ENCODE peak calls at places on chromosomes 2 and 18, in five cellular contexts. B is HCT116, N is PC-3, O is SK-N-SH, X is MM.1S. C is an unnamed sample.

GRCh38 chr2:233801357-233802131 is 23.4 kb downstream of the MROH2A start:
- DNase-seq in N (peak), B (no peak), O (no peak), X (peak), C (no peak)

GRCh38 chr2:172101008-172101706 is 1.5 kb downstream of the DLX2 start:
- DNase-seq in B (no peak), X (no peak), N (no peak), O (peak), C (peak)

GRCh38 chr2:201660293-201660895 is 17.1 kb upstream of the TMEM237 start:
- DNase-seq in B (no peak), O (no peak), N (no peak), X (no peak), C (no peak)

GRCh38 chr18:72692595-72692994 is 148.5 kb upstream of the CBLN2 start:
- DNase-seq in B (no peak), O (peak), N (no peak), X (no peak), C (no peak)

GRCh38 chr2:26988165-26988879 is 17.9 kb downstream of the MAPRE3 start:
- DNase-seq in X (no peak), B (no peak), O (no peak), N (no peak), C (no peak)

GRCh38 chr18:76757343-76757742 is 65.0 kb upstream of the ZNF236 start:
- DNase-seq in O (no peak), B (no peak), N (no peak), X (no peak), C (no peak)

GRCh38 chr2:78020500-78020899 is 498.3 kb upstream of the LRRTM4 start:
- DNase-seq in N (no peak), X (no peak), B (no peak), O (no peak), C (no peak)

GRCh38 chr2:138536302-138536701 is 34.7 kb downstream of the SPOPL start:
- DNase-seq in N (no peak), B (no peak), X (no peak), O (no peak), C (peak)

GRCh38 chr18:76567835-76568445 is 72.9 kb upstream of the ZNF516 start:
- DNase-seq in O (no peak), X (no peak), B (no peak), N (no peak), C (no peak)

GRCh38 chr2:192195548-192196418 is 1.1 kb upstream of the TMEFF2 start:
- DNase-seq in X (no peak), N (peak), B (no peak), O (no peak), C (peak)

GRCh38 chr2:216335252-216335651 is 37.0 kb downstream of the MARCHF4 start:
- DNase-seq in B (no peak), N (no peak), O (no peak), X (no peak), C (no peak)

GRCh38 chr18:79951545-79952456 is at the start of gene SLC66A2:
- DNase-seq in N (peak), O (peak), B (peak), X (peak), C (peak)

GRCh38 chr2:153917570-153917969 is 45.8 kb downstream of the GALNT13 start:
- DNase-seq in N (no peak), B (no peak), O (no peak), X (no peak), C (peak)

GRCh38 chr2:121066526-121066925 is 218.5 kb downstream of the TFCP2L1 start:
- DNase-seq in N (no peak), O (no peak), B (no peak), X (no peak), C (no peak)

GRCh38 chr2:160269365-160269764 is 69.3 kb upstream of the ITGB6 start:
- DNase-seq in N (no peak), B (no peak), O (no peak), X (no peak), C (no peak)

GRCh38 chr2:16228471-16228870 is 288.1 kb downstream of the MYCN start:
- DNase-seq in N (no peak), B (no peak), O (no peak), X (no peak), C (no peak)

GRCh38 chr18:39455300-39455699 is 1889.7 kb upstream of the CELF4 start:
- DNase-seq in N (peak), O (no peak), B (no peak), X (no peak), C (no peak)

GRCh38 chr18:7766383-7766782 is 199.3 kb downstream of the PTPRM start:
- DNase-seq in X (no peak), N (no peak), O (peak), B (no peak), C (no peak)

GRCh38 chr18:49565656-49566055 is 3.8 kb downstream of the LIPG start:
- DNase-seq in X (no peak), N (no peak), B (no peak), O (peak), C (peak)

GRCh38 chr2:58739033-58739432 is 497.9 kb upstream of the FANCL start:
- DNase-seq in O (no peak), B (no peak), N (peak), X (no peak), C (no peak)

GRCh38 chr2:161141033-161141432 is 19.2 kb upstream of the TANK start:
- DNase-seq in O (no peak), X (no peak), B (no peak), N (no peak), C (no peak)

GRCh38 chr2:50433635-50434034 is 598.3 kb downstream of the NRXN1 start:
- DNase-seq in X (peak), B (no peak), O (no peak), N (no peak), C (no peak)

GRCh38 chr2:210515911-210516310 is 39.4 kb upstream of the LANCL1 start:
- DNase-seq in O (no peak), X (no peak), N (no peak), B (no peak), C (no peak)

GRCh38 chr2:44769349-44770005 is 172.0 kb upstream of the SIX3 start:
- DNase-seq in B (no peak), N (no peak), X (no peak), O (peak), C (no peak)

GRCh38 chr2:101517753-101518152 is 42.8 kb upstream of the RFX8 start:
- DNase-seq in B (no peak), X (no peak), O (no peak), N (peak), C (no peak)

GRCh38 chr2:204451766-204452165 is 93.5 kb upstream of the PARD3B start:
- DNase-seq in O (no peak), X (no peak), N (no peak), B (no peak), C (no peak)

GRCh38 chr2:10414000-10414451 is 34.1 kb downstream of the ODC1 start:
- DNase-seq in O (no peak), N (peak), B (no peak), X (no peak), C (no peak)

GRCh38 chr2:96822786-96823185 is 6.7 kb downstream of the CNNM3 start:
- DNase-seq in O (no peak), X (no peak), N (no peak), B (no peak), C (no peak)

GRCh38 chr2:167966367-167966766 is 281.0 kb downstream of the STK39 start:
- DNase-seq in N (no peak), B (no peak), O (no peak), X (no peak), C (no peak)

GRCh38 chr2:105179469-105180372 is 61.8 kb upstream of the GPR45 start:
- DNase-seq in X (no peak), B (peak), N (peak), O (peak), C (peak)

GRCh38 chr18:25883091-25883490 is 207.3 kb downstream of the SS18 start:
- DNase-seq in B (no peak), X (no peak), N (no peak), O (no peak), C (no peak)
- H3K9ac ChIP-seq in B (no peak), X (no peak), N (no peak), O (no peak), C (no peak)

DNA sequence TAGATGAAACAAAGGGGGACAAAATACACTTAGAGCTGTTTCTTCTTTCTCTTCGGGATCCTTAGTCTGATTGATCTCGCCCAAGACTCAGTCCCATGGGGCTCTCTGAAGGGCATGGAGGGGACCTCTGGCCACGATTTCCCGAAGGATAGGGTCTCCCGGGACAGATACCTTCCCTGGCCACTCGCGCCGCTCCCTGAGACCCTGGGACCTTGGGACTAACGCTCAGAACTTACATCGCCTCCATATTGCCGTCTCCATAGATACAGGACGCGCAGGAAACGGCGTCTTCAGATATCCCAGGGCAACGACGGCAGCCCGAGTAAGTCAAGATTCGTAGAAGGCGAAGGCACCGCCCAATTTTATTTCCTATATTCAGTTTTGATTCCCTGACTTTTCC is at the start of gene CFAP65:
- DNase-seq in B (peak), X (no peak), O (peak), N (peak), C (peak)
- TF ChIP-seq EZH2phosphoT487 in B (no peak), X (no peak), O (no peak), N (no peak), C (no peak)

DNA sequence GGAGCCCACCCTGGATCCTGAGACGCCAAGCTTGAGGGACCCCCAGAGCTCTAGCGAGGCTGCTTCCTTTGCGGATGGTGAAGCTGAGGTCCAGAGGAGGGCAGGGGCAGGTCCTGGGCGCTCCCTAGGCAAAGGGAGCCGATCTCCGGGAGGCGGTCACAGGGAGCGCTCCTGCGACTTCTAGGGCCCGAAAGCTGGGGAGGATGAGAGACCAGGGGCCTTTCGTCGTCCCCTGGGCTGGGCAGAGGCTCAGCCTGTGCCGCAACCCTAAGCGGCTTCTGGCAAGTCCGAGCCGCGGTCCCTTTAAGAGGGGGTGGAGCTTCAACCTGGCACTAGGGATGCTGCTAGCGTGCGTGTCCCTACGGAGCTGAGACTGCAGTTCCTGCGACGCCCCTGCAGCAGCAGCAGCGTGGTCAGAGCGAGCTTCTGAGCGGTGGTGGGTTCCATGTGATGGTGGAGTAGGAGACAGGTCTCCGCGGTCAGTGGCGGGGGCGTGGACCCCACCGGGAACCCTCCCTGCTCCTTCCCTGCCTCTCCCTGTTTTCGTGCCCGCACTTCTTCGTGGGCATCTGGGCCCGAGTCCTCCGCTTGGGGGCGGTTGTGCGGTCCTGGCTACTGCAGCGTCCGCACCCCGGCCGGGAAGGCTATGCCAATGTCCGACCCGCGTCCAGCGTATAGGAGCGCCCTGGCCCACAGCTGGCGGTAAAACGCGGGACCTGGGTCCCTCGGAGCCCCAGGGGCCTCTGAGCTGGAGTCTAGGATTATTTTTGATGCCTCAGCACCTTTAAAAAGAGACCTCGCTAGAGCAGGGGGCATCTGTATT is 154.6 kb downstream of the CCDC74A start:
- DNase-seq in B (peak), N (peak), O (peak), X (peak), C (peak)
- TF ChIP-seq CTCF in B (peak), N (peak), O (peak), X (peak), C (peak)

DNA sequence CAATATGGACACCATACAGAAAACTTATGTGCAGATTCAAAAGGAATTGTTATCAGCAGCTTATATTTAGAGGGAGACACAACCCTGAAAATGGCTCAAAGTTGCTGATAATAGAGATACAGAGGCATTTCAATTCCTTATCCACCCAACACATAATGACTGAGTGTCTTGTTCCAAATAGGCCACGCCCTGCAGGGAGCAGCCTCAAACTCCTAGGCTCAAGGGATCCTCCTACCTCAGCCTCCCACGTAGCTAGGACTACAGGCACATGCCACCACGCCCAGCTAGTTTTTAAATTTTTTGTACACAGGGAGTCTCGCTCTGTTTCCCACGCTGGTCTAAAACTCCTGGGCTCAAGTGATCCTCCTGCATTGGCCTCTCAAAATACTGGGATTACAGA is 79.1 kb downstream of the LBH start:
- DNase-seq in B (no peak), O (no peak), X (no peak), N (no peak), C (no peak)
- H3K9ac ChIP-seq in B (no peak), O (no peak), X (no peak), N (no peak), C (no peak)

DNA sequence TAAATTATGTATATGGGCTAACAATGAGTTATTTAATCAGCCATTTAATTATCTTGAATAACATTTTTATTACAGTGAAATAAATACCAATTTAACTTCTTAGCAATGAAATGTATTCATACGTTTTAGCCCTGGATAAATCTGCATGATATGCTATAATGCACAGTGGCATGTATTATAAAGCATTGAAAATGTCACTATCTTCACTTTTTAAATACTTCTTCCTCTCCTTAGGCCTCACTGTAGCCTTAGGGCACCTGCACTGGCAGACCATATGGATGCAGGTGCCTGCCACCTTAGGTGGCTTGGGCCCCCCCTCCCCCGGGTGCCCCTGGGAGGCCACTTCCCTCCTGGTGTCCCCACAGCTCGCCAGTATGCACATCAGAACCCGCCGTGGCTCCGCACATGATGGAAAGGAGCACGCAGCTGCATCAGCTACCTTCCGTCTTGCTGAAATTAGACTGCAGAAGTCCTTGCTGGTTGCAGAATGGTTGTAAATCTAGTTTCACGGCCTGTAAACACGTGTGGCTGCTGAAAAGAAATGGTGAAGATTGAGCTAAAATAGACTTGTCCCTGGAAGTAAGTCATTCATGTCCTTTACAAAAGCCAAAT is 56.7 kb downstream of the ADI1 start:
- DNase-seq in B (no peak), N (no peak), X (no peak), O (no peak), C (no peak)
- TF ChIP-seq EZH2phosphoT487 in B (no peak), N (no peak), X (no peak), O (no peak), C (no peak)

GRCh38 chr18:47882641-47883040 is 47.8 kb downstream of the SMAD2 start:
- DNase-seq in N (peak), B (no peak), O (no peak), X (no peak), C (no peak)
- TF ChIP-seq CTCF in N (no peak), B (no peak), O (no peak), X (no peak), C (no peak)

GRCh38 chr18:9629709-9630108 is 15.3 kb upstream of the PPP4R1 start:
- DNase-seq in N (no peak), B (no peak), O (no peak), X (no peak), C (peak)

GRCh38 chr18:9628984-9629383 is 14.6 kb upstream of the PPP4R1 start:
- DNase-seq in O (no peak), N (no peak), B (no peak), X (no peak), C (no peak)

GRCh38 chr18:9630444-9630843 is 16.1 kb upstream of the PPP4R1 start:
- DNase-seq in X (no peak), O (no peak), B (no peak), N (no peak), C (no peak)

GRCh38 chr18:9631814-9632496 is 17.6 kb upstream of the PPP4R1 start:
- DNase-seq in X (no peak), B (peak), N (peak), O (no peak), C (no peak)

DNA sequence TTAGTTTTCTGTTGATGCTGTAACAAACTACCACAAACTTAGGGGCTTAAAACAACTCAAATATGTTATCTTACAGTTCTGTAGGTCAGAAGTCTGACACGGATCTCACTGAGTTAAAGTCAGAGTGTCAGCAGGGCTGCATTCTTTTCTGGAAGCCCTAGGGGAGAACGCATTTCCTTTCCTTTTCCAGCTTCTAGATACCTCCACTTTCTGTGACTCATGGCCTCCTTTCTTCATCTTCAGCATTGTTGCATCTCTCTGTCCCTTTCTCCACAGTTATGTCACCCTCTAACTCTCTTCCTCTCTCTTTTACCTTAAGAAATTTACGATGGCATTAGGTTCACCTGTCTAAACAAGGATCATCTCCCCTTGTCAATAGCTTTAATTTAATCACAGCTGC is 13.3 kb upstream of the PPP4R1 start:
- DNase-seq in N (peak), B (no peak), O (no peak), X (no peak), C (no peak)
- H3K9ac ChIP-seq in N (no peak), B (no peak), O (no peak), X (no peak), C (no peak)

GRCh38 chr18:28059861-28060260 is 117.1 kb downstream of the CDH2 start:
- DNase-seq in B (no peak), N (no peak), O (no peak), X (no peak), C (no peak)

GRCh38 chr18:28065793-28066186 is 111.1 kb downstream of the CDH2 start:
- DNase-seq in X (no peak), N (no peak), B (no peak), O (no peak), C (no peak)

GRCh38 chr18:28062446-28062845 is 114.5 kb downstream of the CDH2 start:
- DNase-seq in O (no peak), B (no peak), N (no peak), X (no peak), C (no peak)

GRCh38 chr18:28065031-28065792 is 111.7 kb downstream of the CDH2 start:
- DNase-seq in X (no peak), O (no peak), B (no peak), N (peak), C (peak)

DNA sequence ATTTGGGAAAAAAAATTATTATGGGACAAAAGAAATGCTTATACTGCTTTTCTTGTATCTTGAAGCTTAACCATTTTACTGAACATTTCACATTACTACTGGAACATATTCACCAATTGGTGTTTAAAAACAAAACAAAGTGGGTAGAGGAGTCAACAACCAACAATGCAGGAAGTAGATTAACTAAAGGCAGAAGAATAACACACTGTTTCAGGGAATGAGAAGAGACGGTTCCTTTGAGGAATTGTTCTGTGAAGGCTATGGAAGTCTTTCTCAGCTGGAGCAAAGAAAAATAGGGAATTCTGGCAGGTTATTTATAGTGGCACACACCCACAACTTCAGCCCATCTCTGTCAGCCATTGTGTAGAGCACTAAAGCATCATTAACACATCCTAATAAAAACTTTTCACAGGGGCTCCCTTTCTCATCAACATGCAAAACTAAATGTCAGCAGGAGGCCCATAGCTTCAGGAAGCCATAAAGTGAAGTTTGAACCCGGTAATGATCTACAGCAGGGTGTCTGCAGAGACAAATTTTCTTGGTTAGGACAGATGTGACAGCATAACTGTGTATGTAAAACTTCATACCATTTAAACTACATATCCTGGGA is 113.6 kb downstream of the CDH2 start:
- DNase-seq in O (no peak), N (no peak), B (no peak), X (no peak), C (no peak)
- TF ChIP-seq EZH2phosphoT487 in O (no peak), N (no peak), B (no peak), X (no peak), C (no peak)

GRCh38 chr2:68901199-68901515 is 30.0 kb upstream of the BMP10 start:
- DNase-seq in O (no peak), B (no peak), X (peak), N (peak), C (peak)
- TF ChIP-seq CTCF in O (no peak), B (peak), X (peak), N (peak), C (peak)

C was measured in neural progenitor cell.